ENCODE peak calls at places on chromosome 6, in ten cellular contexts. Y is activated effector memory CD4-positive, alpha-beta T cell treated with Interleukin-2 at 50 U/mL for 16 hours; D is Calu3; S is activated CD4-positive, alpha-beta T cell treated with anti-CD3 and anti-CD28 coated beads, Interleukin-2, amount 50 U/mL, for 1 hour; Z is BJ; V is SW 1271; Q is H54; A is epithelial cell of esophagus; J is fibroblast of lung; F is neural crest cell. W is an unnamed sample.

GRCh38 chr6:114096553-114097172 is 125.7 kb upstream of the HDAC2 start:
- DNase-seq in Y (no peak), J (peak), A (peak), V (peak), D (peak), S (no peak), Z (no peak), F (no peak), Q (no peak), W (no peak)

GRCh38 chr6:26268659-26269402 is 96.2 kb upstream of the BTN3A2 start:
- DNase-seq in V (no peak), S (no peak), D (peak), Z (no peak), Q (no peak), A (peak), Y (no peak), F (no peak), J (peak), W (peak)

GRCh38 chr6:145044606-145045275 is 690.6 kb downstream of the EPM2A start:
- DNase-seq in J (peak), Z (peak), F (no peak), A (peak), Y (no peak), D (no peak), Q (no peak), V (no peak), S (no peak), W (no peak)

GRCh38 chr6:35024601-35025054 is 116.5 kb downstream of the TCP11 start:
- DNase-seq in A (peak), V (no peak), D (peak), J (peak), F (no peak), Q (peak), Z (no peak), S (no peak), Y (no peak), W (no peak)

GRCh38 chr6:133553652-133554051 is 312.5 kb downstream of the EYA4 start:
- DNase-seq in F (peak), Q (no peak), Y (no peak), Z (no peak), V (peak), D (peak), S (peak), A (peak), J (peak), W (no peak)

GRCh38 chr6:127886603-127887002 is 14.3 kb downstream of the THEMIS start:
- DNase-seq in A (no peak), V (no peak), J (peak), Q (no peak), D (no peak), F (no peak), S (no peak), Y (no peak), Z (no peak), W (no peak)

GRCh38 chr6:166106076-166106686 is 61.5 kb downstream of the TBXT start:
- DNase-seq in Q (peak), Z (no peak), S (peak), J (peak), V (peak), F (peak), Y (peak), D (peak), A (peak), W (no peak)

GRCh38 chr6:161272600-161273355 is 1.1 kb downstream of the AGPAT4 start:
- DNase-seq in Q (no peak), A (peak), Y (no peak), D (peak), F (no peak), Z (no peak), V (peak), S (no peak), J (peak), W (no peak)

GRCh38 chr6:129015721-129016120 is 132.8 kb downstream of the LAMA2 start:
- DNase-seq in F (no peak), S (no peak), V (no peak), Q (no peak), A (no peak), Y (no peak), D (no peak), J (no peak), Z (no peak), W (no peak)

GRCh38 chr6:140979642-140980091 is 1153.1 kb upstream of the GJE1 start:
- DNase-seq in F (no peak), S (no peak), D (no peak), A (peak), J (peak), Y (no peak), Q (no peak), V (no peak), Z (peak), W (no peak)

GRCh38 chr6:135995160-135995898 is 143.8 kb downstream of the PDE7B start:
- DNase-seq in V (no peak), Z (peak), Q (peak), F (no peak), S (no peak), Y (no peak), D (no peak), J (peak), A (peak), W (no peak)

GRCh38 chr6:127464161-127464880 is 5.1 kb upstream of the KIAA0408 start:
- DNase-seq in Q (no peak), D (no peak), F (no peak), V (no peak), J (peak), Y (no peak), Z (peak), S (no peak), A (no peak), W (no peak)

GRCh38 chr6:161660666-161661571 is 387.1 kb upstream of the AGPAT4 start:
- DNase-seq in F (no peak), J (no peak), V (no peak), Q (no peak), Z (no peak), A (no peak), D (no peak), Y (no peak), S (no peak), W (no peak)